ENCODE peak calls at places on chromosomes 2 and 18, in ten cellular contexts. W, G, T, L, D, C, S, Z, I and Q are unnamed samples.

GRCh38 chr2:203740741-203741363 is 34.4 kb downstream of the CD28 start:
- DNase-seq in G (no peak), I (peak), Z (no peak), L (no peak), C (no peak), T (no peak), S (no peak), D (no peak), W (no peak), Q (no peak)

GRCh38 chr2:105144941-105145300 is 96.6 kb upstream of the GPR45 start:
- DNase-seq in L (no peak), C (no peak), G (no peak), T (no peak), D (no peak), S (no peak), W (no peak), Z (no peak), I (no peak), Q (no peak)

GRCh38 chr2:112110966-112111365 is 27.2 kb upstream of the FBLN7 start:
- DNase-seq in S (no peak), D (no peak), I (no peak), T (no peak), G (no peak), C (no peak), W (no peak), Z (no peak), L (no peak), Q (no peak)

GRCh38 chr18:46261799-46262198 is 157.6 kb downstream of the HAUS1 start:
- DNase-seq in Z (no peak), D (no peak), L (no peak), S (peak), G (no peak), I (peak), W (no peak), C (no peak), T (no peak), Q (no peak)

GRCh38 chr2:27261926-27262298 is 935 bp downstream of the SLC30A3 start:
- DNase-seq in Z (no peak), I (no peak), T (no peak), G (no peak), L (no peak), S (no peak), D (no peak), W (no peak), C (no peak), Q (no peak)

GRCh38 chr2:102975996-102976636 is 214.3 kb downstream of the TMEM182 start:
- DNase-seq in D (no peak), I (peak), L (peak), C (no peak), W (peak), T (peak), Z (no peak), G (no peak), S (peak), Q (peak)

GRCh38 chr18:49650426-49650891 is 88.6 kb downstream of the LIPG start:
- DNase-seq in G (no peak), C (peak), D (no peak), Z (no peak), W (no peak), I (peak), S (no peak), T (no peak), L (no peak), Q (no peak)

GRCh38 chr2:52341732-52342131 is 1309.8 kb upstream of the NRXN1 start:
- DNase-seq in G (no peak), D (no peak), T (no peak), C (no peak), I (no peak), S (no peak), Z (no peak), W (no peak), L (peak), Q (no peak)

GRCh38 chr2:162043132-162043531 is 30.9 kb downstream of the DPP4 start:
- DNase-seq in G (no peak), C (no peak), T (no peak), D (no peak), Z (no peak), I (no peak), L (no peak), W (no peak), S (no peak), Q (no peak)

GRCh38 chr2:196238836-196239380 is 67.5 kb upstream of the STK17B start:
- DNase-seq in S (no peak), G (no peak), L (no peak), D (no peak), Z (no peak), W (no peak), C (no peak), I (no peak), T (no peak), Q (no peak)

GRCh38 chr18:76336241-76336640 is 158.8 kb downstream of the ZNF516 start:
- DNase-seq in Z (no peak), L (no peak), G (no peak), D (no peak), I (no peak), S (no peak), C (no peak), W (no peak), T (no peak), Q (no peak)

GRCh38 chr2:165533331-165533730 is 63.8 kb downstream of the CSRNP3 start:
- DNase-seq in C (no peak), W (no peak), I (no peak), Z (no peak), S (no peak), L (no peak), T (no peak), G (no peak), D (no peak), Q (no peak)

GRCh38 chr2:236583621-236584203 is 14.1 kb downstream of the ACKR3 start:
- DNase-seq in G (no peak), L (no peak), W (no peak), I (no peak), C (no peak), T (no peak), Z (peak), D (peak), S (no peak), Q (no peak)

GRCh38 chr2:204024503-204024902 is 87.9 kb downstream of the ICOS start:
- DNase-seq in C (no peak), G (no peak), Z (peak), W (peak), D (no peak), L (peak), I (peak), S (peak), T (peak), Q (no peak)

GRCh38 chr18:31104444-31104843 is 2.2 kb upstream of the DSC2 start:
- DNase-seq in C (no peak), D (no peak), L (no peak), S (peak), I (peak), G (no peak), Z (no peak), W (no peak), T (no peak), Q (no peak)

GRCh38 chr2:182591774-182592173 is 124.3 kb upstream of the DNAJC10 start:
- DNase-seq in W (no peak), I (no peak), T (no peak), C (no peak), Z (no peak), G (no peak), S (no peak), L (no peak), D (no peak), Q (no peak)

GRCh38 chr2:182593394-182593707 is 122.7 kb upstream of the DNAJC10 start:
- DNase-seq in L (no peak), G (no peak), Z (no peak), W (no peak), T (peak), D (no peak), I (peak), S (peak), C (no peak), Q (no peak)

GRCh38 chr2:182595650-182596049 is 120.4 kb upstream of the DNAJC10 start:
- DNase-seq in S (no peak), Z (no peak), G (no peak), W (no peak), L (no peak), T (no peak), I (no peak), D (no peak), C (no peak), Q (no peak)

GRCh38 chr2:182594286-182594685 is 121.8 kb upstream of the DNAJC10 start:
- DNase-seq in C (no peak), T (peak), L (no peak), D (no peak), I (no peak), Z (no peak), S (peak), G (no peak), W (no peak), Q (no peak)

DNA sequence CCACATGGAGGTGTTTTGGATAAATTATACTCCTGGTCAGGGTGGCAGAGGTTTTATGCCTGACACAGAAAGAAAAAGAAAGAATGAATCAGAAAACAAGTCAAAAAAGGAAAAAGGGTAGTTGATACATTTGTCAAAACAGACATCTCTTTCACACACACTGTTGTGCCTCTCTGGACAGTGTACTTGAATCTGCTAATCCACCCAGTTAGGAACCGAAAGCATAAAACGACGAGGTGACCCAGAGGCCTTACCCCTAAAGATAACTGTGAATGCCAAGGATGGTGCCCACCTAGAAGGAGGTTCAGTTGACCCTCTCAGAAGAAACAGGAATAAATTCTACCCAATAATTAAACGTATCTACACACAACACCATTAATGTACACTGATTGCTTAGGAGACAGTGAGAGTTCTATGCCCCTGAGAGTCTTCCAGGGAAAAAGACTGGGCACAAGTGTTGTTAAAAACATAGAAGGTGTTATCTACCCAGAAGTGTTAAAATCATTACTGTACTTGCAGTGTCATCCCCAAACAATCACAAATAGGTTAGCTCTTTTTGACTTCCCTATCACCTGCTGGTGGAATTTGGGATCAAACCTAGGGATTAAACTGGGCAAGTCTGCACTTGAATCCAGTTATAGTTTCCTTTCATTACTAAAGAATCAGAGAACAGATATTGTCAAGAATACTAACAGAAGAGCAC is 123.2 kb upstream of the DNAJC10 start:
- DNase-seq in D (no peak), W (no peak), I (no peak), T (peak), S (no peak), Z (no peak), C (no peak), L (no peak), G (no peak), Q (no peak)
- TF ChIP-seq CTCF in D (no peak), W (no peak), I (peak), T (no peak), S (peak), Z (no peak), C (no peak), L (no peak), G (no peak), Q (peak)

DNA sequence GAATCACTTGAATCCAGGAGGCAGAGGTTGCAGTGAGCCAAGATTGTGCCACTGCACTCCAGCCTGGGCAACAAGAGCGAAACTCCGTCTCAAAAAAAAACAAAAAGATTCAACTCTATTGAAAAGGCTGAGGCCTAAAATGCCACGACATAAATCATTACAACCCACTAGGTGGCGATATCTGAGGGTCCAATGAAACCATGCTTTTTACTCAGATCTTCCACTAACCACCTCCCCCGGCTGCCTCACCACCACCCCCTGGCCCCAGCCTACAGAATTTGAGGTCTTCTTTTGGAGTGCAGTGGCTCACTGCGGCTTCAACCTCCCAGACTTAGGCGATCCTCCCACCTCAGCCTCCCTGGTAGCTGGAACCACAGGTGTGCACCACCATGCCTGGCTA is 57.5 kb downstream of the AP1S3 start:
- DNase-seq in S (peak), W (no peak), L (peak), D (no peak), C (no peak), T (peak), G (no peak), Z (no peak), I (peak), Q (no peak)
- TF ChIP-seq CTCF in S (peak), W (peak), L (peak), D (no peak), C (no peak), T (no peak), G (peak), Z (no peak), I (peak), Q (peak)

DNA sequence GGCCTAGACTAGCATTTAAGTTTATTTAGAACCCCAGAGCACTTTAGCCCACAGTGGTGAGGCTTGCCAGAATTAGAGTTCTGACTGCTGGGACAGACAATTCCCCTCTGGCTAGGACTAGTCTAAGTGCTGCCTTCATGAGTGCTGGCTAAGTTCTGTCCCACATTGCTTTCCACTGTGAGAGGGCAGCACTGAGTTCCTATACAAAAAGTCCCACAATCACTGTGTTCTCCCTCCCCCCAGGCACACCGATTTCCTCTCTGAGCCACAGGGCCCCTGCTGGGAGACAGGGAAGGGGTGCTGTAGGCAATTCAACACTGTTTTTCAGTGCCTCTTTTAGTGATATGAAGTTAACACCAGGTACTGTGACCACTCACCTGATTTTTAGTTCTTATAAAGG is 310.9 kb downstream of the DLGAP1 start:
- DNase-seq in I (no peak), S (no peak), W (no peak), L (no peak), C (no peak), G (no peak), D (no peak), T (no peak), Z (no peak), Q (no peak)
- TF ChIP-seq CTCF in I (no peak), S (no peak), W (no peak), L (no peak), C (no peak), G (no peak), D (no peak), T (no peak), Z (no peak), Q (no peak)

GRCh38 chr2:65737452-65738011 is 305.1 kb upstream of the SPRED2 start:
- DNase-seq in T (no peak), Z (no peak), S (peak), G (no peak), W (no peak), L (no peak), I (peak), D (no peak), C (no peak), Q (no peak)

GRCh38 chr2:65746919-65747678 is 314.7 kb upstream of the SPRED2 start:
- DNase-seq in I (no peak), Z (no peak), S (no peak), G (no peak), L (no peak), T (no peak), W (no peak), D (no peak), C (no peak), Q (no peak)

GRCh38 chr2:65744801-65745200 is 312.4 kb upstream of the SPRED2 start:
- DNase-seq in G (no peak), S (no peak), C (no peak), I (no peak), L (no peak), D (no peak), W (no peak), Z (no peak), T (no peak), Q (no peak)

GRCh38 chr2:65742977-65743376 is 310.6 kb upstream of the SPRED2 start:
- DNase-seq in L (no peak), Z (no peak), D (no peak), G (no peak), S (no peak), W (no peak), I (no peak), T (no peak), C (no peak), Q (no peak)
- TF ChIP-seq CTCF in L (no peak), Z (no peak), D (no peak), G (no peak), S (no peak), W (no peak), I (no peak), T (no peak), C (no peak), Q (no peak)

DNA sequence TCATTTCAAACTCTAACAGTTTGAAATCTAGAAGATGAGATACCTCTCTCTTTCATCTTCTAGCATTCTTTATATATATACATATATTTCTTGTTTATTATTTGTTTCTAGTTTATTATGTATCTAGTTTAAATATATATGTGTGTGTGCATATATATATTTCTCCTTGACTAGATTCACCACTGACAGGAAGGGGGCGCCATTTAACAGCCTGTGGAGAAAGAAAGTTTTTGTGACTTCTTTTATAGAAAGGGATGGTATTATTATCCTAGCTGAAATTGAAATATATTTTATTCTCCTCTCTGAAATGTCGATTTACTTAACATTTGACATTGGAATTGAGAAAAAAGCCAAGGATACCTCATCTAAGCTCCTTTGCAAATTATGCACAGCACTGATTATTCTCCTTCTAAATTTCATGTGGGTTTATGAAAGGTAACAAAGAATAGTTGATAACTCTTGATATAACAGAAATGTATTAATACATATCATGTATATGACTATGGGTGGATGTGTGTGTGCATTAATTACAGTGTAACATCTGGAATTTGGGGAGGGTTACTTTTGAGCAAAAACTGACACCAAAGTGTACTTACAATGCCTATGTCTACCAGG is 160.7 kb upstream of the NT5C1B start:
- DNase-seq in L (peak), S (peak), Z (peak), C (no peak), D (no peak), I (peak), T (peak), G (no peak), W (peak), Q (no peak)
- TF ChIP-seq CTCF in L (peak), S (peak), Z (peak), C (peak), D (peak), I (peak), T (peak), G (peak), W (peak), Q (peak)

GRCh38 chr2:45484965-45485364 is 126.1 kb downstream of the SRBD1 start:
- DNase-seq in Z (no peak), S (no peak), T (no peak), I (no peak), G (no peak), W (no peak), D (no peak), L (no peak), C (no peak), Q (no peak)

DNA sequence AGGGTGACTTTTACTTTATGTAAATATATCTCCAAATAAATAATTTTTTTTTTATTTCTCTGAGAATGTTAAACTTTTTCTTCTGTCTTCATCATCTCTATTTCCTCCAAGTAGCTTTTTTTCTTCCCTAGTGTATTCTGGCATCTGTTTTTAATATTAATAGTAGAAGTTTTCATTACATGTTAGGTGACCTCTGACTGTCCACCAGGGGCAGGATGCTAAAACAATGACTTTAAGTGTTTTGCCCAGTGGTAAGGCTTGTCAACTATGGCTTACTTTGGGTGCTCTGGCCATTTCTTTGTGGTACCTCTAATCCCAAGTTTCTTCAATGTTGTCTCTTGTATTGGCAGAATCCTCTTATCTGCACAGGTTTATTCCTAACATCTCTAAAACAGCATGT is 127.1 kb downstream of the SRBD1 start:
- DNase-seq in W (no peak), S (no peak), L (peak), C (no peak), D (no peak), I (no peak), T (no peak), G (no peak), Z (no peak), Q (no peak)
- TF ChIP-seq CTCF in W (no peak), S (no peak), L (no peak), C (no peak), D (peak), I (peak), T (peak), G (peak), Z (no peak), Q (peak)

GRCh38 chr2:133885847-133886246 is 317.6 kb upstream of the NCKAP5 start:
- DNase-seq in W (no peak), C (no peak), I (peak), D (no peak), G (peak), S (peak), Z (no peak), T (peak), L (no peak), Q (no peak)

GRCh38 chr2:133887676-133888040 is 319.4 kb upstream of the NCKAP5 start:
- DNase-seq in T (no peak), W (no peak), I (peak), C (no peak), L (no peak), Z (no peak), D (no peak), G (no peak), S (peak), Q (no peak)

GRCh38 chr2:133888107-133888506 is 319.8 kb upstream of the NCKAP5 start:
- DNase-seq in G (no peak), W (no peak), D (no peak), L (no peak), S (no peak), Z (no peak), I (no peak), C (no peak), T (no peak), Q (no peak)

GRCh38 chr2:133886735-133887675 is 318.7 kb upstream of the NCKAP5 start:
- DNase-seq in S (peak), I (peak), C (no peak), G (peak), L (peak), Z (peak), W (peak), D (peak), T (peak), Q (peak)

DNA sequence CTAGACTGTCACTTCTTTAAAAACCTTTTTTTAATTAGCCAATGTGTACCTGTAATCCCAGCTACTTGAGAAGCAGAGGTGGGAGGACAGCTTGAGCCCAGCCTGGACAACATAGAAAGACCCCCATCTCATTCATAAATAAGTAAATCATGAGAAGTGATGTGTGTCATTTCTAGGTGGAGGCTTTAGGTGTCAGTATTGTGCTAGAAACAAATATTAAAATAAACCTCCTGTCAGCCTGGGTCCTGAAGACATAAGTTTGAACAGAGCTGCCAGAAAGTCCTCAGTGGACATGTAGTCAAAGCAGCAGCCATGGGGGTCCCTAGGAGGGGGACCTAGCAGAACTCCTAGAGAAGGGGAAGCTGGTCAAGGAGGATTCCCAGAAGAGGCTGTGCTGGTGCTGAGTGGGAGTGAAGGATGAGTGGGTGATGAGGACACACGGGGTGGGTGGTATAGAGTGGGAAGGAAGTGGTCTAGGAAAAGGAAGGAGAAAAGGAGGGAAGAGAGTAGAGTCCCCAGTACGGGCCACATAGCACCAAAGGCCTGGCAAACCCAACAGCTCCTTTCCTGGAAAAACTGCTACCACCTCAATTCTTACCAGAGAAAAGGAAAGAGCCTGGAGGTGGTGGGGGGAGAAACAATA is 316.6 kb upstream of the NCKAP5 start:
- DNase-seq in L (peak), S (peak), T (no peak), G (no peak), I (peak), W (no peak), D (no peak), C (no peak), Z (no peak), Q (no peak)
- TF ChIP-seq CTCF in L (peak), S (no peak), T (no peak), G (peak), I (peak), W (no peak), D (no peak), C (no peak), Z (no peak), Q (peak)